ENCODE peak calls at places on chromosomes 3 and 15, in ten cellular contexts. One of them, this sample, is unnamed.

GRCh38 chr3:188280627-188281026 is 126.7 kb downstream of the LPP start:
- DNase-seq in left ventricle myocardium superior: no peak
- DNase-seq in IMR-90: peak; percentile 33
- DNase-seq in NCI-H187 treated with DMSO at 0.1 percent for 48 hours: no peak
- DNase-seq in GM03348: no peak
- DNase-seq in EL: peak; percentile 47
- DNase-seq in esophagus squamous epithelium: no peak
- DNase-seq in T-helper 1 cell: no peak
- DNase-seq in Peyer's patch: no peak
- DNase-seq in NCI-H1417 treated with DMSO at 0.1 percent for 48 hours: no peak
- DNase-seq in this sample: no peak

GRCh38 chr15:71336671-71337070 is 221.4 kb downstream of the THSD4 start:
- DNase-seq in left ventricle myocardium superior: no peak
- DNase-seq in IMR-90: no peak
- DNase-seq in NCI-H187 treated with DMSO at 0.1 percent for 48 hours: no peak
- DNase-seq in GM03348: no peak
- DNase-seq in EL: no peak
- DNase-seq in esophagus squamous epithelium: no peak
- DNase-seq in T-helper 1 cell: no peak
- DNase-seq in Peyer's patch: no peak
- DNase-seq in NCI-H1417 treated with DMSO at 0.1 percent for 48 hours: no peak
- DNase-seq in this sample: no peak

GRCh38 chr3:42654331-42655201 is 1.1 kb downstream of the ZBTB47 start:
- DNase-seq in left ventricle myocardium superior: peak; percentile 85
- DNase-seq in IMR-90: peak; percentile 44
- DNase-seq in NCI-H187 treated with DMSO at 0.1 percent for 48 hours: no peak
- DNase-seq in GM03348: peak; percentile 91
- DNase-seq in EL: peak; percentile 65
- DNase-seq in esophagus squamous epithelium: no peak
- DNase-seq in T-helper 1 cell: no peak
- DNase-seq in Peyer's patch: peak; percentile 57
- DNase-seq in NCI-H1417 treated with DMSO at 0.1 percent for 48 hours: no peak
- DNase-seq in this sample: no peak

GRCh38 chr3:54760226-54760625 is 167.6 kb downstream of the LRTM1 start:
- DNase-seq in left ventricle myocardium superior: no peak
- DNase-seq in IMR-90: peak; percentile 40
- DNase-seq in NCI-H187 treated with DMSO at 0.1 percent for 48 hours: no peak
- DNase-seq in GM03348: no peak
- DNase-seq in EL: peak; percentile 75
- DNase-seq in esophagus squamous epithelium: no peak
- DNase-seq in T-helper 1 cell: no peak
- DNase-seq in Peyer's patch: no peak
- DNase-seq in NCI-H1417 treated with DMSO at 0.1 percent for 48 hours: no peak
- DNase-seq in this sample: no peak

GRCh38 chr3:101898752-101899169 is 49.4 kb downstream of the NFKBIZ start:
- DNase-seq in left ventricle myocardium superior: no peak
- DNase-seq in IMR-90: no peak
- DNase-seq in NCI-H187 treated with DMSO at 0.1 percent for 48 hours: no peak
- DNase-seq in GM03348: no peak
- DNase-seq in EL: no peak
- DNase-seq in esophagus squamous epithelium: no peak
- DNase-seq in T-helper 1 cell: no peak
- DNase-seq in Peyer's patch: no peak
- DNase-seq in NCI-H1417 treated with DMSO at 0.1 percent for 48 hours: no peak
- DNase-seq in this sample: no peak

GRCh38 chr15:61880079-61880478 is 180.2 kb downstream of the VPS13C start:
- DNase-seq in left ventricle myocardium superior: no peak
- DNase-seq in IMR-90: no peak
- DNase-seq in NCI-H187 treated with DMSO at 0.1 percent for 48 hours: no peak
- DNase-seq in GM03348: no peak
- DNase-seq in EL: no peak
- DNase-seq in esophagus squamous epithelium: no peak
- DNase-seq in T-helper 1 cell: no peak
- DNase-seq in Peyer's patch: no peak
- DNase-seq in NCI-H1417 treated with DMSO at 0.1 percent for 48 hours: peak; percentile 21
- DNase-seq in this sample: no peak

GRCh38 chr3:47143068-47143467 is 20.8 kb downstream of the SETD2 start:
- DNase-seq in left ventricle myocardium superior: no peak
- DNase-seq in IMR-90: no peak
- DNase-seq in NCI-H187 treated with DMSO at 0.1 percent for 48 hours: no peak
- DNase-seq in GM03348: no peak
- DNase-seq in EL: no peak
- DNase-seq in esophagus squamous epithelium: no peak
- DNase-seq in T-helper 1 cell: no peak
- DNase-seq in Peyer's patch: no peak
- DNase-seq in NCI-H1417 treated with DMSO at 0.1 percent for 48 hours: no peak
- DNase-seq in this sample: no peak

GRCh38 chr3:70531063-70531657 is 218.7 kb upstream of the MDFIC2 start:
- DNase-seq in left ventricle myocardium superior: no peak
- DNase-seq in IMR-90: peak; percentile 57
- DNase-seq in NCI-H187 treated with DMSO at 0.1 percent for 48 hours: peak; percentile 1
- DNase-seq in GM03348: peak; percentile 49
- DNase-seq in EL: peak; percentile 22
- DNase-seq in esophagus squamous epithelium: no peak
- DNase-seq in T-helper 1 cell: no peak
- DNase-seq in Peyer's patch: no peak
- DNase-seq in NCI-H1417 treated with DMSO at 0.1 percent for 48 hours: no peak
- DNase-seq in this sample: no peak

GRCh38 chr15:60936186-60936585 is 292.9 kb downstream of the RORA start:
- DNase-seq in left ventricle myocardium superior: no peak
- DNase-seq in IMR-90: no peak
- DNase-seq in NCI-H187 treated with DMSO at 0.1 percent for 48 hours: no peak
- DNase-seq in GM03348: no peak
- DNase-seq in EL: no peak
- DNase-seq in esophagus squamous epithelium: no peak
- DNase-seq in T-helper 1 cell: no peak
- DNase-seq in Peyer's patch: no peak
- DNase-seq in NCI-H1417 treated with DMSO at 0.1 percent for 48 hours: no peak
- DNase-seq in this sample: no peak

GRCh38 chr3:95319921-95320494 is 1257.1 kb downstream of the NSUN3 start:
- DNase-seq in left ventricle myocardium superior: no peak
- DNase-seq in IMR-90: no peak
- DNase-seq in NCI-H187 treated with DMSO at 0.1 percent for 48 hours: no peak
- DNase-seq in GM03348: no peak
- DNase-seq in EL: no peak
- DNase-seq in esophagus squamous epithelium: no peak
- DNase-seq in T-helper 1 cell: no peak
- DNase-seq in Peyer's patch: no peak
- DNase-seq in NCI-H1417 treated with DMSO at 0.1 percent for 48 hours: no peak
- DNase-seq in this sample: no peak

GRCh38 chr3:188974856-188975611 is 196.7 kb upstream of the TPRG1 start:
- DNase-seq in left ventricle myocardium superior: no peak
- DNase-seq in IMR-90: peak; percentile 64
- DNase-seq in NCI-H187 treated with DMSO at 0.1 percent for 48 hours: no peak
- DNase-seq in GM03348: no peak
- DNase-seq in EL: peak; percentile 34
- DNase-seq in esophagus squamous epithelium: no peak
- DNase-seq in T-helper 1 cell: no peak
- DNase-seq in Peyer's patch: no peak
- DNase-seq in NCI-H1417 treated with DMSO at 0.1 percent for 48 hours: no peak
- DNase-seq in this sample: no peak

GRCh38 chr15:67781061-67781460 is 44.2 kb upstream of the SKOR1 start:
- DNase-seq in left ventricle myocardium superior: no peak
- DNase-seq in IMR-90: no peak
- DNase-seq in NCI-H187 treated with DMSO at 0.1 percent for 48 hours: no peak
- DNase-seq in GM03348: no peak
- DNase-seq in EL: no peak
- DNase-seq in esophagus squamous epithelium: no peak
- DNase-seq in T-helper 1 cell: no peak
- DNase-seq in Peyer's patch: no peak
- DNase-seq in NCI-H1417 treated with DMSO at 0.1 percent for 48 hours: no peak
- DNase-seq in this sample: no peak

GRCh38 chr3:32817195-32817560 is 619 bp upstream of the TRIM71 start:
- DNase-seq in left ventricle myocardium superior: no peak
- DNase-seq in IMR-90: no peak
- DNase-seq in NCI-H187 treated with DMSO at 0.1 percent for 48 hours: no peak
- DNase-seq in GM03348: peak; percentile 30
- DNase-seq in EL: no peak
- DNase-seq in esophagus squamous epithelium: no peak
- DNase-seq in T-helper 1 cell: no peak
- DNase-seq in Peyer's patch: no peak
- DNase-seq in NCI-H1417 treated with DMSO at 0.1 percent for 48 hours: no peak
- DNase-seq in this sample: no peak

GRCh38 chr3:182180646-182181385 is 469.1 kb downstream of the SOX2 start:
- DNase-seq in left ventricle myocardium superior: no peak
- DNase-seq in IMR-90: no peak
- DNase-seq in NCI-H187 treated with DMSO at 0.1 percent for 48 hours: no peak
- DNase-seq in GM03348: no peak
- DNase-seq in EL: no peak
- DNase-seq in esophagus squamous epithelium: no peak
- DNase-seq in T-helper 1 cell: no peak
- DNase-seq in Peyer's patch: no peak
- DNase-seq in NCI-H1417 treated with DMSO at 0.1 percent for 48 hours: no peak
- DNase-seq in this sample: no peak

GRCh38 chr3:133928136-133928893 is 32.6 kb upstream of the RAB6B start:
- DNase-seq in left ventricle myocardium superior: no peak
- DNase-seq in IMR-90: no peak
- DNase-seq in NCI-H187 treated with DMSO at 0.1 percent for 48 hours: no peak
- DNase-seq in GM03348: no peak
- DNase-seq in EL: no peak
- DNase-seq in esophagus squamous epithelium: no peak
- DNase-seq in T-helper 1 cell: no peak
- DNase-seq in Peyer's patch: no peak
- DNase-seq in NCI-H1417 treated with DMSO at 0.1 percent for 48 hours: no peak
- DNase-seq in this sample: no peak

GRCh38 chr3:141941093-141941492 is 64.7 kb downstream of the ATP1B3 start:
- DNase-seq in left ventricle myocardium superior: no peak
- DNase-seq in IMR-90: no peak
- DNase-seq in NCI-H187 treated with DMSO at 0.1 percent for 48 hours: no peak
- DNase-seq in GM03348: no peak
- DNase-seq in EL: no peak
- DNase-seq in esophagus squamous epithelium: no peak
- DNase-seq in T-helper 1 cell: no peak
- DNase-seq in Peyer's patch: peak; percentile 63
- DNase-seq in NCI-H1417 treated with DMSO at 0.1 percent for 48 hours: no peak
- DNase-seq in this sample: no peak

GRCh38 chr15:57079446-57079845 is 161.0 kb downstream of the TCF12 start:
- DNase-seq in left ventricle myocardium superior: no peak
- DNase-seq in IMR-90: no peak
- DNase-seq in NCI-H187 treated with DMSO at 0.1 percent for 48 hours: no peak
- DNase-seq in GM03348: no peak
- DNase-seq in EL: no peak
- DNase-seq in esophagus squamous epithelium: no peak
- DNase-seq in T-helper 1 cell: no peak
- DNase-seq in Peyer's patch: no peak
- DNase-seq in NCI-H1417 treated with DMSO at 0.1 percent for 48 hours: no peak
- DNase-seq in this sample: no peak

GRCh38 chr3:45547202-45547701 is 47.3 kb upstream of the LIMD1 start:
- DNase-seq in left ventricle myocardium superior: no peak
- DNase-seq in IMR-90: no peak
- DNase-seq in NCI-H187 treated with DMSO at 0.1 percent for 48 hours: no peak
- DNase-seq in GM03348: no peak
- DNase-seq in EL: no peak
- DNase-seq in esophagus squamous epithelium: no peak
- DNase-seq in T-helper 1 cell: no peak
- DNase-seq in Peyer's patch: no peak
- DNase-seq in NCI-H1417 treated with DMSO at 0.1 percent for 48 hours: no peak
- DNase-seq in this sample: no peak

GRCh38 chr3:69774029-69774428 is 34.8 kb downstream of the MITF start:
- DNase-seq in left ventricle myocardium superior: peak; percentile 64
- DNase-seq in IMR-90: no peak
- DNase-seq in NCI-H187 treated with DMSO at 0.1 percent for 48 hours: no peak
- DNase-seq in GM03348: no peak
- DNase-seq in EL: no peak
- DNase-seq in esophagus squamous epithelium: no peak
- DNase-seq in T-helper 1 cell: no peak
- DNase-seq in Peyer's patch: no peak
- DNase-seq in NCI-H1417 treated with DMSO at 0.1 percent for 48 hours: no peak
- DNase-seq in this sample: no peak

GRCh38 chr3:181616088-181617070 is 95.3 kb upstream of the SOX2 start:
- DNase-seq in left ventricle myocardium superior: no peak
- DNase-seq in IMR-90: no peak
- DNase-seq in NCI-H187 treated with DMSO at 0.1 percent for 48 hours: no peak
- DNase-seq in GM03348: no peak
- DNase-seq in EL: no peak
- DNase-seq in esophagus squamous epithelium: no peak
- DNase-seq in T-helper 1 cell: no peak
- DNase-seq in Peyer's patch: no peak
- DNase-seq in NCI-H1417 treated with DMSO at 0.1 percent for 48 hours: no peak
- DNase-seq in this sample: no peak

GRCh38 chr3:14227866-14228265 is 49.2 kb downstream of the LSM3 start:
- DNase-seq in left ventricle myocardium superior: no peak
- DNase-seq in IMR-90: peak; percentile 54
- DNase-seq in NCI-H187 treated with DMSO at 0.1 percent for 48 hours: no peak
- DNase-seq in GM03348: no peak
- DNase-seq in EL: no peak
- DNase-seq in esophagus squamous epithelium: no peak
- DNase-seq in T-helper 1 cell: no peak
- DNase-seq in Peyer's patch: no peak
- DNase-seq in NCI-H1417 treated with DMSO at 0.1 percent for 48 hours: no peak
- DNase-seq in this sample: no peak

GRCh38 chr3:142987080-142987700 is 14.2 kb upstream of the U2SURP start:
- DNase-seq in left ventricle myocardium superior: no peak
- DNase-seq in IMR-90: peak; percentile 55
- DNase-seq in NCI-H187 treated with DMSO at 0.1 percent for 48 hours: no peak
- DNase-seq in GM03348: peak; percentile 68
- DNase-seq in EL: peak; percentile 51
- DNase-seq in esophagus squamous epithelium: no peak
- DNase-seq in T-helper 1 cell: no peak
- DNase-seq in Peyer's patch: no peak
- DNase-seq in NCI-H1417 treated with DMSO at 0.1 percent for 48 hours: no peak
- DNase-seq in this sample: no peak

GRCh38 chr3:39205131-39205530 is 12.7 kb upstream of the XIRP1 start:
- DNase-seq in left ventricle myocardium superior: no peak
- DNase-seq in IMR-90: no peak
- DNase-seq in NCI-H187 treated with DMSO at 0.1 percent for 48 hours: no peak
- DNase-seq in GM03348: no peak
- DNase-seq in EL: no peak
- DNase-seq in esophagus squamous epithelium: no peak
- DNase-seq in T-helper 1 cell: no peak
- DNase-seq in Peyer's patch: no peak
- DNase-seq in NCI-H1417 treated with DMSO at 0.1 percent for 48 hours: no peak
- DNase-seq in this sample: no peak

GRCh38 chr15:50135123-50135541 is 16.1 kb upstream of the ATP8B4 start:
- DNase-seq in left ventricle myocardium superior: no peak
- DNase-seq in IMR-90: peak; percentile 10
- DNase-seq in NCI-H187 treated with DMSO at 0.1 percent for 48 hours: no peak
- DNase-seq in GM03348: no peak
- DNase-seq in EL: peak; percentile 44
- DNase-seq in esophagus squamous epithelium: no peak
- DNase-seq in T-helper 1 cell: no peak
- DNase-seq in Peyer's patch: no peak
- DNase-seq in NCI-H1417 treated with DMSO at 0.1 percent for 48 hours: no peak
- DNase-seq in this sample: no peak

GRCh38 chr3:112685435-112685834 is 44.5 kb upstream of the CCDC80 start:
- DNase-seq in left ventricle myocardium superior: no peak
- DNase-seq in IMR-90: peak; percentile 96
- DNase-seq in NCI-H187 treated with DMSO at 0.1 percent for 48 hours: no peak
- DNase-seq in GM03348: peak; percentile 83
- DNase-seq in EL: peak; percentile 91
- DNase-seq in esophagus squamous epithelium: no peak
- DNase-seq in T-helper 1 cell: no peak
- DNase-seq in Peyer's patch: no peak
- DNase-seq in NCI-H1417 treated with DMSO at 0.1 percent for 48 hours: no peak
- DNase-seq in this sample: no peak

GRCh38 chr15:35068861-35069260 is 16.2 kb downstream of the NANOGP8 start:
- DNase-seq in left ventricle myocardium superior: no peak
- DNase-seq in IMR-90: no peak
- DNase-seq in NCI-H187 treated with DMSO at 0.1 percent for 48 hours: no peak
- DNase-seq in GM03348: no peak
- DNase-seq in EL: no peak
- DNase-seq in esophagus squamous epithelium: no peak
- DNase-seq in T-helper 1 cell: no peak
- DNase-seq in Peyer's patch: no peak
- DNase-seq in NCI-H1417 treated with DMSO at 0.1 percent for 48 hours: no peak
- DNase-seq in this sample: no peak

GRCh38 chr3:160040181-160040580 is 51.5 kb downstream of the IL12A start:
- DNase-seq in left ventricle myocardium superior: no peak
- DNase-seq in IMR-90: peak; percentile 18
- DNase-seq in NCI-H187 treated with DMSO at 0.1 percent for 48 hours: no peak
- DNase-seq in GM03348: no peak
- DNase-seq in EL: no peak
- DNase-seq in esophagus squamous epithelium: no peak
- DNase-seq in T-helper 1 cell: no peak
- DNase-seq in Peyer's patch: no peak
- DNase-seq in NCI-H1417 treated with DMSO at 0.1 percent for 48 hours: no peak
- DNase-seq in this sample: no peak

GRCh38 chr3:147356145-147356908 is 50.0 kb downstream of the ZIC4 start:
- DNase-seq in left ventricle myocardium superior: no peak
- DNase-seq in IMR-90: no peak
- DNase-seq in NCI-H187 treated with DMSO at 0.1 percent for 48 hours: no peak
- DNase-seq in GM03348: no peak
- DNase-seq in EL: no peak
- DNase-seq in esophagus squamous epithelium: no peak
- DNase-seq in T-helper 1 cell: no peak
- DNase-seq in Peyer's patch: no peak
- DNase-seq in NCI-H1417 treated with DMSO at 0.1 percent for 48 hours: no peak
- DNase-seq in this sample: no peak

This sample was measured in effector CD4-positive, alpha-beta T cell.